ENCODE peak calls at places on chromosomes 12 and 14, in seven cellular contexts. L is HS-5; W is H4; T is HCEC 1CT; Y is naive thymus-derived CD8-positive, alpha-beta T cell; V is left kidney; D is ACHN. O is an unnamed sample.

GRCh38 chr12:54463484-54463883 is 9.9 kb downstream of the GTSF1 start:
- DNase-seq in T (no peak), W (no peak), L (no peak), D (no peak), V (peak; percentile 12), Y (no peak), O (no peak)

GRCh38 chr14:24196071-24197061 is 1.1 kb upstream of the TM9SF1 start:
- DNase-seq in L (no peak), D (peak; percentile 19), W (no peak), Y (no peak), T (peak; percentile 20), V (peak; percentile 19), O (peak; percentile 34)

GRCh38 chr12:51937941-51938340 is 13.6 kb upstream of the ACVR1B start:
- DNase-seq in T (no peak), Y (no peak), V (peak; percentile 57), W (no peak), D (no peak), L (no peak), O (no peak)

GRCh38 chr12:75317784-75318183 is 12.3 kb downstream of the CAPS2 start:
- DNase-seq in W (no peak), T (no peak), Y (no peak), L (no peak), V (no peak), D (no peak), O (no peak)

GRCh38 chr12:66051361-66051760 is 79.2 kb downstream of the LLPH start:
- DNase-seq in W (no peak), V (no peak), L (no peak), Y (no peak), T (no peak), D (no peak), O (no peak)

GRCh38 chr12:75560167-75560566 is 48.8 kb upstream of the KRR1 start:
- DNase-seq in Y (no peak), D (peak; percentile 67), T (peak; percentile 55), L (no peak), W (peak; percentile 11), V (peak; percentile 64), O (peak; percentile 45)

GRCh38 chr14:63896278-63896720 is 43.5 kb downstream of the SYNE2 start:
- DNase-seq in D (peak; percentile 71), W (peak; percentile 50), Y (no peak), L (no peak), T (peak; percentile 67), V (peak; percentile 72), O (peak; percentile 35)

GRCh38 chr14:52014601-52015267 is 25.4 kb downstream of the RTRAF start:
- DNase-seq in L (no peak), T (no peak), V (peak; percentile 35), W (no peak), D (no peak), Y (no peak), O (no peak)

GRCh38 chr12:9180810-9181209 is 27.4 kb downstream of the PZP start:
- DNase-seq in Y (no peak), L (no peak), T (no peak), D (no peak), V (no peak), W (no peak), O (no peak)

GRCh38 chr12:27762757-27763156 is 17.3 kb upstream of the KLHL42 start:
- DNase-seq in V (no peak), D (no peak), Y (no peak), L (no peak), W (peak; percentile 14), T (no peak), O (no peak)

GRCh38 chr14:23929822-23930294 is 23.7 kb upstream of the DHRS4 start:
- DNase-seq in T (peak; percentile 55), L (no peak), Y (peak; percentile 80), D (peak; percentile 70), V (peak; percentile 84), W (peak; percentile 55), O (peak; percentile 86)

GRCh38 chr14:64501326-64502171 is 2.1 kb downstream of the ZBTB25 start:
- DNase-seq in V (peak; percentile 90), Y (peak; percentile 48), W (peak; percentile 92), D (peak; percentile 43), T (peak; percentile 53), L (no peak), O (peak; percentile 59)

GRCh38 chr14:106436310-106436905 is 910.0 kb downstream of the TMEM121 start:
- DNase-seq in T (no peak), W (peak; percentile 53), L (no peak), Y (peak; percentile 63), D (no peak), V (no peak), O (no peak)

GRCh38 chr12:117582135-117582784 is 220.8 kb upstream of the NOS1 start:
- DNase-seq in L (no peak), T (no peak), V (no peak), Y (no peak), W (no peak), D (no peak), O (peak; percentile 31)

GRCh38 chr12:78241472-78241871 is 410.8 kb downstream of the NAV3 start:
- DNase-seq in L (no peak), Y (no peak), W (no peak), V (no peak), T (no peak), D (no peak), O (no peak)

GRCh38 chr12:3222935-3223334 is 145.8 kb downstream of the TSPAN9 start:
- DNase-seq in Y (no peak), D (no peak), V (peak; percentile 65), L (no peak), W (no peak), T (no peak), O (no peak)

GRCh38 chr12:89117448-89118034 is 234.8 kb downstream of the DUSP6 start:
- DNase-seq in W (peak; percentile 33), Y (no peak), T (peak; percentile 9), D (no peak), V (peak; percentile 11), L (no peak), O (no peak)

GRCh38 chr14:99259327-99259726 is 12.7 kb downstream of the BCL11B start:
- DNase-seq in T (no peak), W (no peak), Y (peak; percentile 90), V (no peak), D (no peak), L (no peak), O (no peak)

GRCh38 chr14:39268393-39268792 is 34.7 kb downstream of the MIA2 start:
- DNase-seq in V (peak; percentile 53), T (no peak), Y (peak; percentile 9), W (no peak), L (no peak), D (peak; percentile 20), O (no peak)

GRCh38 chr12:49092086-49092815 is 2.4 kb downstream of the DHH start:
- DNase-seq in Y (peak; percentile 50), D (peak; percentile 68), V (peak; percentile 93), L (no peak), T (no peak), W (no peak), O (peak; percentile 53)

GRCh38 chr14:100674897-100675618 is 51.6 kb upstream of the DLK1 start:
- DNase-seq in V (peak; percentile 68), L (no peak), D (no peak), W (no peak), Y (no peak), T (no peak), O (no peak)

GRCh38 chr12:10033783-10034381 is 3.4 kb downstream of the CLEC9A start:
- DNase-seq in W (no peak), L (no peak), D (peak; percentile 21), T (peak; percentile 35), Y (no peak), V (no peak), O (peak; percentile 22)

GRCh38 chr12:47079365-47079893 is at the start of gene PCED1B:
- DNase-seq in Y (peak; percentile 63), W (peak; percentile 32), V (peak; percentile 87), T (peak; percentile 78), L (no peak), D (peak; percentile 80), O (peak; percentile 57)

GRCh38 chr14:96090441-96091148 is 51.4 kb downstream of the C14orf132 start:
- DNase-seq in T (no peak), W (peak; percentile 66), Y (no peak), D (no peak), L (no peak), V (peak; percentile 78), O (peak; percentile 79)

GRCh38 chr12:96308881-96309280 is 91.4 kb downstream of the CDK17 start:
- DNase-seq in V (no peak), D (no peak), L (no peak), T (no peak), W (no peak), Y (no peak), O (peak; percentile 11)

GRCh38 chr12:88132387-88132786 is 9.5 kb downstream of the CEP290 start:
- DNase-seq in T (no peak), L (no peak), Y (no peak), W (no peak), V (no peak), D (no peak), O (no peak)

GRCh38 chr12:12685305-12685704 is 10.7 kb downstream of the GPR19 start:
- DNase-seq in D (no peak), Y (no peak), V (peak; percentile 31), T (no peak), L (no peak), W (no peak), O (no peak)

GRCh38 chr12:121537814-121538698 is 42.8 kb downstream of the KDM2B start:
- DNase-seq in Y (peak; percentile 37), W (no peak), L (no peak), T (no peak), D (peak; percentile 27), V (peak; percentile 78), O (peak; percentile 19)

GRCh38 chr14:77000340-77001235 is 27.9 kb downstream of the IRF2BPL start:
- DNase-seq in T (no peak), V (peak; percentile 97), Y (peak; percentile 5), D (no peak), W (no peak), L (no peak), O (peak; percentile 78)

GRCh38 chr12:159131-159782 is 54.7 kb downstream of the SLC6A12 start:
- DNase-seq in V (no peak), D (no peak), Y (no peak), W (no peak), L (no peak), T (no peak), O (no peak)

GRCh38 chr12:100024974-100025555 is 40.3 kb upstream of the ANKS1B start:
- DNase-seq in V (no peak), W (no peak), L (no peak), D (no peak), Y (no peak), T (no peak), O (no peak)

GRCh38 chr12:132061197-132061596 is 82.9 kb downstream of the DDX51 start:
- DNase-seq in L (no peak), Y (no peak), V (no peak), D (no peak), T (no peak), W (no peak), O (peak; percentile 53)

GRCh38 chr12:50103767-50104321 is at the start of gene GPD1:
- DNase-seq in W (peak; percentile 33), T (no peak), Y (no peak), D (peak; percentile 81), V (peak; percentile 90), L (no peak), O (peak; percentile 70)

GRCh38 chr14:51644215-51644969 is 7.3 kb upstream of the FRMD6 start:
- DNase-seq in V (peak; percentile 27), Y (no peak), D (no peak), L (no peak), T (peak; percentile 56), W (no peak), O (no peak)

GRCh38 chr12:3083949-3084348 is 6.8 kb downstream of the TSPAN9 start:
- DNase-seq in W (no peak), D (no peak), L (no peak), T (no peak), V (no peak), Y (no peak), O (no peak)

GRCh38 chr14:100129161-100129589 is 30.3 kb downstream of the DEGS2 start:
- DNase-seq in V (no peak), D (no peak), T (no peak), W (no peak), L (no peak), Y (no peak), O (peak; percentile 81)